ENCODE peak calls at places on chromosome 3, in eight cellular contexts. V, J, L, R, Y, Z, D and G are unnamed samples.

GRCh38 chr3:47370887-47371697 is 9.7 kb upstream of the PTPN23 start:
- DNase-seq in V (no peak), J (no peak), L (peak; percentile 35), R (peak; percentile 53), Y (peak; percentile 53), Z (no peak), D (peak; percentile 49), G (no peak)

GRCh38 chr3:184234671-184235380 is 5.4 kb downstream of the VWA5B2 start:
- DNase-seq in V (no peak), J (no peak), L (no peak), R (no peak), Y (no peak), Z (no peak), D (no peak), G (no peak)

GRCh38 chr3:53045107-53045783 is 628 bp downstream of the SFMBT1 start:
- DNase-seq in V (peak; percentile 38), J (peak; percentile 30), L (peak; percentile 53), R (peak; percentile 53), Y (peak; percentile 76), Z (no peak), D (peak; percentile 59), G (peak; percentile 21)

GRCh38 chr3:66442254-66443249 is 58.3 kb downstream of the LRIG1 start:
- DNase-seq in V (peak; percentile 90), J (no peak), L (no peak), R (no peak), Y (peak; percentile 78), Z (peak; percentile 45), D (no peak), G (peak; percentile 53)

GRCh38 chr3:31968391-31968926 is 12.6 kb downstream of the OSBPL10 start:
- DNase-seq in V (peak; percentile 78), J (no peak), L (no peak), R (no peak), Y (peak; percentile 54), Z (peak; percentile 46), D (no peak), G (peak; percentile 62)

GRCh38 chr3:81823882-81824395 is 62.5 kb upstream of the GBE1 start:
- DNase-seq in V (peak; percentile 23), J (no peak), L (no peak), R (no peak), Y (peak; percentile 3), Z (no peak), D (no peak), G (no peak)

GRCh38 chr3:9837701-9838582 is 5.9 kb downstream of the RPUSD3 start:
- DNase-seq in V (no peak), J (no peak), L (no peak), R (no peak), Y (no peak), Z (no peak), D (no peak), G (no peak)

GRCh38 chr3:116302087-116302747 is 143.1 kb downstream of the LSAMP start:
- DNase-seq in V (peak; percentile 36), J (no peak), L (no peak), R (no peak), Y (peak; percentile 10), Z (peak; percentile 1), D (no peak), G (peak; percentile 6)

GRCh38 chr3:67509471-67510075 is 144.8 kb downstream of the SUCLG2 start:
- DNase-seq in V (peak; percentile 25), J (no peak), L (no peak), R (no peak), Y (no peak), Z (no peak), D (no peak), G (no peak)